ENCODE peak calls at places on chromosome 10, in seven cellular contexts. W is activated CD4-positive, alpha-beta T cell treated with anti-CD3 and anti-CD28 coated beads, Interleukin-2, amount 10 ng/mL, durations not matched to agents 7 days and 5 days; U is fibroblast of pulmonary artery; P is head of caudate nucleus; M is Caco-2; J is astrocyte; S is aorta. N is an unnamed sample.
A peak's percentile ranks its signal among the peaks of the same experiment; 100 is the strongest.

GRCh38 chr10:44724415-44725174 is 186.5 kb upstream of the TMEM72 start:
- DNase-seq in J (peak; percentile 92), M (no peak), W (no peak), U (peak; percentile 51), S (peak; percentile 73), P (no peak), N (peak; percentile 85)

GRCh38 chr10:44300666-44301649 is 83.9 kb downstream of the CXCL12 start:
- DNase-seq in M (no peak), J (peak; percentile 100), W (no peak), S (no peak), P (peak; percentile 48), U (peak; percentile 68), N (peak; percentile 97)

GRCh38 chr10:100742067-100742771 is 3.2 kb upstream of the PAX2 start:
- DNase-seq in P (no peak), J (no peak), S (no peak), M (no peak), W (no peak), U (no peak), N (no peak)

GRCh38 chr10:26860026-26860541 is 674 bp downstream of the ABI1 start:
- DNase-seq in J (peak; percentile 66), W (peak; percentile 52), M (peak; percentile 74), P (peak; percentile 57), S (peak; percentile 79), U (peak; percentile 76), N (peak; percentile 74)

GRCh38 chr10:31808258-31809218 is 120.1 kb downstream of the ARHGAP12 start:
- DNase-seq in S (peak; percentile 64), W (peak; percentile 31), M (peak; percentile 42), U (peak; percentile 89), P (no peak), J (peak; percentile 59), N (peak; percentile 27)

GRCh38 chr10:48496831-48497792 is 107.8 kb downstream of the ARHGAP22 start:
- DNase-seq in U (peak; percentile 72), S (no peak), W (no peak), P (no peak), J (peak; percentile 69), M (no peak), N (peak; percentile 54)

GRCh38 chr10:69160809-69161225 is 19.2 kb upstream of the SUPV3L1 start:
- DNase-seq in P (no peak), S (no peak), J (peak; percentile 25), U (peak; percentile 14), M (peak; percentile 36), W (no peak), N (peak; percentile 41)

GRCh38 chr10:78718032-78718572 is 350.7 kb upstream of the ZMIZ1 start:
- DNase-seq in W (no peak), P (no peak), M (no peak), J (peak; percentile 24), U (no peak), S (no peak), N (no peak)

GRCh38 chr10:42836096-42836495 is 53.5 kb downstream of the BMS1 start:
- DNase-seq in W (no peak), P (no peak), U (no peak), S (no peak), J (no peak), M (no peak), N (no peak)

GRCh38 chr10:128062837-128063563 is 63.2 kb downstream of the MKI67 start:
- DNase-seq in W (peak; percentile 68), P (peak; percentile 38), U (peak; percentile 19), S (peak; percentile 58), M (no peak), J (no peak), N (no peak)

GRCh38 chr10:7445474-7446135 is 34.8 kb upstream of the SFMBT2 start:
- DNase-seq in S (no peak), J (no peak), M (no peak), P (peak; percentile 47), U (no peak), W (no peak), N (no peak)

GRCh38 chr10:73858013-73858708 is 16.2 kb downstream of the CAMK2G start:
- DNase-seq in P (no peak), W (no peak), J (no peak), M (no peak), S (no peak), U (no peak), N (no peak)

GRCh38 chr10:101063548-101064414 is 2.0 kb downstream of the KAZALD1 start:
- DNase-seq in W (no peak), U (no peak), P (no peak), M (no peak), J (no peak), S (no peak), N (no peak)

GRCh38 chr10:93680414-93681047 is 21.9 kb downstream of the FRA10AC1 start:
- DNase-seq in J (peak; percentile 4), P (no peak), S (no peak), M (peak; percentile 56), W (no peak), U (peak; percentile 63), N (peak; percentile 28)

GRCh38 chr10:58435297-58435696 is 50.1 kb downstream of the TFAM start:
- DNase-seq in P (no peak), S (peak; percentile 81), M (no peak), U (peak; percentile 96), W (no peak), J (peak; percentile 100), N (peak; percentile 99)

GRCh38 chr10:48231178-48231577 is 43.3 kb downstream of the FRMPD2 start:
- DNase-seq in M (no peak), S (no peak), J (no peak), P (no peak), W (no peak), U (no peak), N (no peak)

GRCh38 chr10:514137-514671 is 175.3 kb downstream of the DIP2C start:
- DNase-seq in U (no peak), S (no peak), J (no peak), M (no peak), W (no peak), P (peak; percentile 91), N (no peak)

GRCh38 chr10:72083234-72084093 is 4.9 kb downstream of the SPOCK2 start:
- DNase-seq in U (no peak), P (no peak), M (no peak), J (no peak), S (no peak), W (no peak), N (no peak)

N was measured in brain microvascular endothelial cell.